ENCODE peak calls at places on chromosome 14, in five cellular contexts. W is dorsolateral prefrontal cortex, H is T-cell, Z is hypothalamus, B is Ammon's horn. U is an unnamed sample.

GRCh38 chr14:22143360-22143759 is 445.7 kb downstream of the DAD1 start:
- DNase-seq in B (no peak), W (no peak), H (no peak), Z (no peak), U (no peak)

GRCh38 chr14:54343276-54344121 is 53.3 kb upstream of the CDKN3 start:
- DNase-seq in W (no peak), B (no peak), H (no peak), Z (no peak), U (no peak)

GRCh38 chr14:100140452-100141132 is 18.9 kb downstream of the DEGS2 start:
- DNase-seq in B (no peak), Z (peak; percentile 28), H (no peak), W (no peak), U (no peak)

GRCh38 chr14:72737560-72737943 is 156.3 kb downstream of the DPF3 start:
- DNase-seq in Z (no peak), H (no peak), W (no peak), B (no peak), U (no peak)

GRCh38 chr14:69055973-69056372 is 76.9 kb upstream of the ACTN1 start:
- DNase-seq in Z (no peak), H (no peak), B (no peak), W (no peak), U (no peak)

GRCh38 chr14:102580552-102581110 is 11.8 kb upstream of the RCOR1 start:
- DNase-seq in Z (no peak), W (no peak), B (no peak), H (no peak), U (no peak)

GRCh38 chr14:78232666-78233065 is 62.5 kb downstream of the NRXN3 start:
- DNase-seq in Z (no peak), B (no peak), W (no peak), H (no peak), U (no peak)

GRCh38 chr14:102280376-102280962 is 24.5 kb downstream of the MOK start:
- DNase-seq in W (no peak), H (no peak), B (no peak), Z (no peak), U (no peak)

GRCh38 chr14:32417956-32418552 is 89.0 kb downstream of the AKAP6 start:
- DNase-seq in B (no peak), W (no peak), Z (no peak), H (no peak), U (no peak)

GRCh38 chr14:104657114-104657524 is 32.3 kb upstream of the INF2 start:
- DNase-seq in H (no peak), B (peak; percentile 65), Z (peak; percentile 61), W (peak; percentile 85), U (peak; percentile 51)

U was measured in posterior cingulate gyrus.